ENCODE peak calls at places on chromosomes 13 and 19, in nine cellular contexts. R is T1000; T is H9; J is activated T-cell treated with anti-CD3 and anti-CD28 coated beads, Interleukin-2, amount 50 U/mL, for 72 hours; D is AG08396; S is tibial artery; I is nucleus accumbens; A is T-helper 2 cell; V is hepatocyte. W is an unnamed sample.

GRCh38 chr19:13699786-13700185 is 64.5 kb upstream of the MRI1 start:
- DNase-seq in D (no peak), J (no peak), I (no peak), R (no peak), S (no peak), A (no peak), T (no peak), V (no peak), W (no peak)

GRCh38 chr13:45796421-45796960 is 55.1 kb downstream of the SIAH3 start:
- DNase-seq in R (no peak), S (no peak), V (no peak), D (no peak), T (no peak), J (no peak), I (no peak), A (no peak), W (no peak)

GRCh38 chr13:73284475-73284874 is 225.7 kb downstream of the KLF5 start:
- DNase-seq in A (no peak), S (no peak), I (no peak), R (no peak), T (no peak), J (no peak), V (no peak), D (no peak), W (no peak)

GRCh38 chr13:110182461-110182860 is 124.5 kb downstream of the COL4A1 start:
- DNase-seq in A (no peak), V (no peak), S (no peak), I (no peak), T (no peak), J (no peak), D (no peak), R (no peak), W (no peak)

GRCh38 chr13:35690546-35690945 is 214.1 kb upstream of the MAB21L1 start:
- DNase-seq in S (no peak), T (no peak), D (no peak), J (no peak), I (no peak), R (no peak), A (no peak), V (no peak), W (no peak)

GRCh38 chr19:13962738-13963602 is 10.7 kb downstream of the DCAF15 start:
- DNase-seq in V (peak), R (no peak), J (no peak), S (no peak), D (peak), A (no peak), T (peak), I (no peak), W (no peak)

GRCh38 chr13:60753641-60754040 is 356.6 kb downstream of the TDRD3 start:
- DNase-seq in T (no peak), J (no peak), V (no peak), A (no peak), R (no peak), S (no peak), D (no peak), I (no peak), W (no peak)

GRCh38 chr13:107743983-107744382 is 471.4 kb downstream of the LIG4 start:
- DNase-seq in J (no peak), T (no peak), I (no peak), D (no peak), V (peak), A (no peak), R (no peak), S (no peak), W (no peak)

GRCh38 chr13:98509271-98510155 is 67.4 kb downstream of the STK24 start:
- DNase-seq in V (peak), A (peak), R (peak), S (peak), I (no peak), J (peak), D (peak), T (no peak), W (peak)

GRCh38 chr19:15432018-15432494 is 13.3 kb upstream of the AKAP8L start:
- DNase-seq in S (no peak), I (no peak), R (no peak), A (no peak), T (no peak), D (peak), J (peak), V (no peak), W (no peak)

GRCh38 chr13:109877809-109878208 is 91.4 kb upstream of the IRS2 start:
- DNase-seq in S (no peak), A (no peak), J (no peak), R (no peak), T (no peak), V (no peak), I (no peak), D (no peak), W (no peak)

GRCh38 chr13:96346846-96347367 is 257.0 kb downstream of the HS6ST3 start:
- DNase-seq in D (no peak), I (no peak), V (no peak), J (no peak), S (no peak), R (no peak), A (no peak), T (no peak), W (no peak)

GRCh38 chr13:19959831-19960672 is 1.5 kb downstream of the ZMYM2 start:
- DNase-seq in D (peak), J (peak), A (peak), V (peak), R (peak), T (peak), S (peak), I (peak), W (peak)

GRCh38 chr13:45367358-45367757 is 26.4 kb upstream of the TPT1 start:
- DNase-seq in J (peak), V (peak), R (peak), I (peak), S (no peak), D (peak), A (peak), T (peak), W (peak)

GRCh38 chr13:28337196-28338045 is 157.5 kb downstream of the FLT1 start:
- DNase-seq in A (no peak), D (peak), J (no peak), T (no peak), S (no peak), I (no peak), V (no peak), R (no peak), W (no peak)

GRCh38 chr19:6705931-6706632 is 14.4 kb downstream of the C3 start:
- DNase-seq in I (no peak), V (no peak), R (no peak), D (no peak), T (no peak), A (no peak), S (no peak), J (no peak), W (no peak)

GRCh38 chr19:45643024-45643926 is 4.1 kb upstream of the EML2 start:
- DNase-seq in I (peak), A (peak), T (peak), R (peak), J (peak), V (peak), S (peak), D (peak), W (peak)

GRCh38 chr19:662962-663681 is at the start of gene RNF126:
- DNase-seq in R (peak), T (peak), V (peak), S (peak), A (peak), D (peak), I (peak), J (peak), W (peak)